ENCODE peak calls at places on chromosomes 16 and 17, in eight cellular contexts. S, D, H, N, G, J, F and C are unnamed samples.

GRCh38 chr16:54932737-54933254 is 2.1 kb downstream of the IRX5 start:
- DNase-seq in N (peak), G (no peak), D (no peak), J (no peak), H (peak), F (no peak), S (no peak), C (no peak)

GRCh38 chr17:75979705-75980187 is 706 bp downstream of the TEN1 start:
- DNase-seq in D (no peak), N (no peak), F (peak), H (no peak), G (no peak), J (no peak), S (peak), C (no peak)

GRCh38 chr16:2199095-2199494 is 2.7 kb upstream of the CASKIN1 start:
- DNase-seq in J (no peak), F (no peak), N (no peak), D (no peak), H (no peak), G (no peak), S (no peak), C (no peak)

GRCh38 chr16:63975669-63976068 is 1146.2 kb downstream of the CDH11 start:
- DNase-seq in D (no peak), H (no peak), N (no peak), S (no peak), F (no peak), G (no peak), J (no peak), C (no peak)

GRCh38 chr16:69593756-69594155 is 28.0 kb downstream of the NFAT5 start:
- DNase-seq in G (no peak), F (no peak), J (no peak), S (no peak), D (no peak), N (no peak), H (no peak), C (no peak)

GRCh38 chr16:85641776-85642176 is 28.7 kb downstream of the GSE1 start:
- DNase-seq in H (no peak), D (no peak), F (no peak), J (no peak), S (peak), N (no peak), G (no peak), C (no peak)

GRCh38 chr17:19703106-19703775 is 13.1 kb downstream of the SLC47A2 start:
- DNase-seq in D (no peak), G (peak), J (peak), S (no peak), H (peak), N (peak), F (no peak), C (no peak)

GRCh38 chr16:42069-42457 is 11.3 kb downstream of the POLR3K start:
- DNase-seq in S (no peak), J (no peak), H (peak), D (no peak), N (no peak), F (no peak), G (no peak), C (no peak)

GRCh38 chr17:82772026-82772425 is 20.2 kb downstream of the TBCD start:
- DNase-seq in S (peak), D (no peak), N (no peak), F (peak), H (no peak), G (peak), J (no peak), C (peak)

GRCh38 chr17:59769891-59770290 is 62.4 kb downstream of the VMP1 start:
- DNase-seq in H (no peak), D (no peak), G (peak), J (no peak), S (peak), F (no peak), N (no peak), C (no peak)

GRCh38 chr16:88703486-88704309 is 2.5 kb downstream of the RNF166 start:
- DNase-seq in H (peak), J (peak), S (no peak), G (no peak), N (peak), F (no peak), D (peak), C (no peak)

GRCh38 chr17:42284566-42284965 is 3.7 kb upstream of the STAT5A start:
- DNase-seq in D (no peak), F (no peak), S (no peak), N (no peak), H (no peak), G (no peak), J (no peak), C (no peak)

GRCh38 chr17:48995871-48996695 is 1.1 kb upstream of the IGF2BP1 start:
- DNase-seq in F (no peak), S (no peak), J (no peak), G (no peak), D (no peak), H (no peak), N (no peak), C (no peak)

DNA sequence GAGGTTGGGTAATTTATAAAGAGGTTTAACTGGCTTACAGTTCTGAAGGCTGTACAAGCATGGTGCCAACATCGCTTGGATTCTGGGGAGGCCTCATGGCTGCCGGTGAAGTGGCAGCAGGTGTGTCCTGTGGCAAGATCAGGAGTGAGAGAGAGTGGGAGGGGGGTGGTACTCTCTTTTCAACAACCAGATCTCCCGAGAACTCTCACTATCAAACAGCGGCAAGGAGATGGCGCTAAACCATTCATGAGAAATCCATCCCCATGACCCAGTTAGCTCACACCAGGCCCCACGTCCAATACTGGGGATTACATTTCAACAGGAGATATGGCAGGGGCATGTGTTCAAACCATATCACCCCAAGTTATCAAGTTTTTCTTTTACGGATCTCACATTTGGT is 44.0 kb upstream of the CBX4 start:
- DNase-seq in J (no peak), D (no peak), G (no peak), S (no peak), N (no peak), H (no peak), F (no peak), C (no peak)
- TF ChIP-seq CTCF in J (no peak), D (no peak), G (no peak), S (no peak), N (no peak), H (no peak), F (no peak), C (no peak)

DNA sequence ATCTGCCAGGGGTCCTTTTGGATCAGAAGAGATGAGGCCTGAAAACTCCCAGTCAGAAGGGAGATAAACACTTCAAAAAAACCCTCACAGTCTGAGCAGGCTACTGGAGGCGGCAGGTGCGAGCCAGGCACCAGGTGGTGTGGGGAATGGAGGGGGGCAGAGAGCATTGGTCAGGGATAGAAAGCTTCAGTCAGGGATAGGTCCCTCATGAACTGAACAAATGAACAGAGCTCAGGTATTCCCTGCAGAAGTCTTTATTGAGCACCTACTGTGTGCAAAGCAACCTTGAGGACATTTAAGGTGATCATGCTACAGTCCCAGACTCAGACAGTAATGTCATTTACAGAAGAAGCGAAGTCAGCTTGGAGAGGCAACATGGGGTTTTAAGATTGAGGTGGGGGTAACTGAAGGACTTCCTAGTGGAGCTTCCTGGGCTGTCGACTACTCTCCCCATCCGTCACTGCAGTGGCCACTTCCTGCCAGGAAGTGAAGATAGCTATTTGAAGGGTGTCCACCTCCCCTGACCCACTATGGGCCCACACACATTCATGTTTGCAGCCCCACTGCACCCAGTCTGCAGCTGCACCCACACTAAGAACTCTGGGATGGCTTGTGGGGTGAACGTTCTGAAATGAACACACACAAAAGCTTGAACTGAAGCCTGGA is 3.2 kb downstream of the KIFC3 start:
- DNase-seq in H (peak), S (no peak), G (no peak), J (no peak), D (no peak), N (no peak), F (no peak), C (no peak)
- TF ChIP-seq CTCF in H (no peak), S (no peak), G (no peak), J (no peak), D (no peak), N (no peak), F (no peak), C (no peak)

GRCh38 chr17:29933379-29933778 is 3.4 kb upstream of the SSH2 start:
- DNase-seq in S (peak), H (no peak), N (no peak), F (no peak), J (no peak), D (no peak), G (peak), C (no peak)
- TF ChIP-seq CTCF in S (peak), H (no peak), N (no peak), F (peak), J (no peak), D (no peak), G (peak), C (peak)

GRCh38 chr17:9370464-9370863 is 205.2 kb downstream of the STX8 start:
- DNase-seq in G (peak), F (no peak), H (no peak), D (no peak), J (no peak), S (peak), N (no peak), C (no peak)
- TF ChIP-seq CTCF in G (no peak), F (no peak), H (no peak), D (no peak), J (no peak), S (no peak), N (no peak), C (no peak)

GRCh38 chr17:50619489-50619888 is 15.2 kb upstream of the ABCC3 start:
- DNase-seq in F (no peak), G (no peak), S (no peak), D (no peak), J (no peak), N (no peak), H (no peak), C (no peak)

GRCh38 chr17:50620237-50620636 is 14.4 kb upstream of the ABCC3 start:
- DNase-seq in D (no peak), N (no peak), H (no peak), F (no peak), J (no peak), S (no peak), G (no peak), C (no peak)

GRCh38 chr17:50618941-50619340 is 15.7 kb upstream of the ABCC3 start:
- DNase-seq in F (no peak), N (no peak), H (no peak), G (no peak), J (no peak), S (peak), D (no peak), C (no peak)

GRCh38 chr17:50621562-50621961 is 13.1 kb upstream of the ABCC3 start:
- DNase-seq in N (no peak), G (peak), S (peak), J (no peak), D (no peak), H (no peak), F (no peak), C (no peak)

GRCh38 chr17:50620848-50621247 is 13.8 kb upstream of the ABCC3 start:
- DNase-seq in G (no peak), S (no peak), J (no peak), H (no peak), N (no peak), F (no peak), D (no peak), C (no peak)
- TF ChIP-seq CTCF in G (no peak), S (no peak), J (no peak), H (no peak), N (no peak), F (peak), D (no peak), C (no peak)

DNA sequence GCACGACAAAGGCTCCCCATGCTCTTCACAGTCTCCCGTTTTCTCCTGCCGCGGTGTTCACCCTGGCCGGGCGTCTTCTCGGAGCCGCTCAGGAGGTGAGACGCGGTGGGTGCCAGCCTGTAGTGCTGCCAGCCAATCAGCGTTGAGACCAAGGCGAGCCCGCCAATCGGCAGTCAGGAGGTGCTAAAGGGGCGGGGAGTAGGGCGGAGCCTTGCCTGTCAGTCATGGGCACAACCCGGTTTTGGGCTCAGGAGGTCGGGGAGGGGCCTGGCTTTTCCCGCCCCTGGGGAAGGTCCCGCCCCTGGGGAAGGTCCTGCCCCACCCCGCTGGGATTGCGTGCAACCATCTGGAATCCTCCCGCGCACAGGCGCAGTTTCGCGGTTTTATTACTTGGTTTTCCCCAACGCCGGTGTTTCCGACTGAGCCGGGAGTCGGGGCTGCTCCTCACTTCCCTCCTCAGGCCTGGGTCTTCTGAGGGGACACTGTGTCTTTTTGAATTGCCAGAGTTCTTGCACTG is at the start of gene PRDM7:
- DNase-seq in J (peak), G (peak), D (peak), N (peak), H (peak), F (peak), S (peak), C (peak)
- TF ChIP-seq CTCF in J (no peak), G (no peak), D (no peak), N (no peak), H (no peak), F (no peak), S (no peak), C (no peak)